ENCODE peak calls at places on chromosomes 6 and 20, in six cellular contexts. One of them, this sample, is unnamed.

GRCh38 chr20:60403105-60403741 is 445.0 kb downstream of the CDH26 start:
- DNase-seq in esophagus squamous epithelium: no peak
- DNase-seq in H9: no peak
- DNase-seq in right lobe of liver: no peak
- DNase-seq in epithelial cell of esophagus: no peak
- DNase-seq in hepatocyte: no peak
- DNase-seq in this sample: no peak

GRCh38 chr6:160101262-160102205 is 20.1 kb upstream of the SLC22A1 start:
- DNase-seq in epithelial cell of esophagus: no peak
- DNase-seq in esophagus squamous epithelium: no peak
- DNase-seq in right lobe of liver: peak; percentile 77
- DNase-seq in H9: no peak
- DNase-seq in hepatocyte: no peak
- DNase-seq in this sample: no peak

GRCh38 chr6:71510057-71510713 is 221.6 kb downstream of the OGFRL1 start:
- DNase-seq in esophagus squamous epithelium: no peak
- DNase-seq in hepatocyte: peak; percentile 63
- DNase-seq in epithelial cell of esophagus: peak; percentile 66
- DNase-seq in H9: peak; percentile 60
- DNase-seq in right lobe of liver: peak; percentile 59
- DNase-seq in this sample: peak; percentile 12

GRCh38 chr20:31594558-31595379 is 10.3 kb upstream of the ID1 start:
- DNase-seq in esophagus squamous epithelium: no peak
- DNase-seq in hepatocyte: peak; percentile 27
- DNase-seq in right lobe of liver: no peak
- DNase-seq in epithelial cell of esophagus: no peak
- DNase-seq in H9: peak; percentile 90
- DNase-seq in this sample: no peak

GRCh38 chr6:34573567-34574183 is 17.5 kb upstream of the SPDEF start:
- DNase-seq in right lobe of liver: no peak
- DNase-seq in H9: no peak
- DNase-seq in hepatocyte: no peak
- DNase-seq in epithelial cell of esophagus: no peak
- DNase-seq in esophagus squamous epithelium: no peak
- DNase-seq in this sample: peak; percentile 16

GRCh38 chr6:131212928-131213327 is 77.7 kb downstream of the AKAP7 start:
- DNase-seq in esophagus squamous epithelium: no peak
- DNase-seq in H9: no peak
- DNase-seq in epithelial cell of esophagus: no peak
- DNase-seq in right lobe of liver: no peak
- DNase-seq in hepatocyte: no peak
- DNase-seq in this sample: no peak

GRCh38 chr6:25675172-25675571 is 23.2 kb downstream of the SCGN start:
- DNase-seq in esophagus squamous epithelium: no peak
- DNase-seq in epithelial cell of esophagus: no peak
- DNase-seq in right lobe of liver: no peak
- DNase-seq in hepatocyte: no peak
- DNase-seq in H9: no peak
- DNase-seq in this sample: no peak

GRCh38 chr6:109878291-109878690 is 99.8 kb upstream of the GPR6 start:
- DNase-seq in esophagus squamous epithelium: no peak
- DNase-seq in right lobe of liver: no peak
- DNase-seq in epithelial cell of esophagus: peak; percentile 45
- DNase-seq in hepatocyte: no peak
- DNase-seq in H9: no peak
- DNase-seq in this sample: no peak

GRCh38 chr6:1993049-1993448 is 252.4 kb downstream of the GMDS start:
- DNase-seq in esophagus squamous epithelium: no peak
- DNase-seq in right lobe of liver: no peak
- DNase-seq in hepatocyte: no peak
- DNase-seq in epithelial cell of esophagus: peak; percentile 66
- DNase-seq in H9: no peak
- DNase-seq in this sample: no peak

GRCh38 chr6:162705736-162706135 is 21.8 kb downstream of the PRKN start:
- DNase-seq in right lobe of liver: no peak
- DNase-seq in H9: no peak
- DNase-seq in hepatocyte: no peak
- DNase-seq in esophagus squamous epithelium: no peak
- DNase-seq in epithelial cell of esophagus: no peak
- DNase-seq in this sample: no peak

GRCh38 chr20:43446361-43446879 is 11.3 kb upstream of the SRSF6 start:
- DNase-seq in H9: no peak
- DNase-seq in right lobe of liver: no peak
- DNase-seq in hepatocyte: no peak
- DNase-seq in epithelial cell of esophagus: peak; percentile 76
- DNase-seq in esophagus squamous epithelium: no peak
- DNase-seq in this sample: no peak

GRCh38 chr6:33621396-33622388 is 570 bp downstream of the ITPR3 start:
- DNase-seq in esophagus squamous epithelium: no peak
- DNase-seq in hepatocyte: peak; percentile 60
- DNase-seq in epithelial cell of esophagus: peak; percentile 62
- DNase-seq in H9: peak; percentile 58
- DNase-seq in right lobe of liver: no peak
- DNase-seq in this sample: peak; percentile 66

GRCh38 chr20:1734269-1734858 is 76.8 kb upstream of the SIRPG start:
- DNase-seq in esophagus squamous epithelium: no peak
- DNase-seq in epithelial cell of esophagus: peak; percentile 44
- DNase-seq in H9: no peak
- DNase-seq in right lobe of liver: no peak
- DNase-seq in hepatocyte: no peak
- DNase-seq in this sample: peak; percentile 64

GRCh38 chr20:6265204-6265904 is 142.5 kb upstream of the FERMT1 start:
- DNase-seq in epithelial cell of esophagus: peak; percentile 75
- DNase-seq in H9: no peak
- DNase-seq in hepatocyte: peak; percentile 74
- DNase-seq in right lobe of liver: no peak
- DNase-seq in esophagus squamous epithelium: no peak
- DNase-seq in this sample: peak; percentile 16

GRCh38 chr6:47697925-47698324 is 455 bp upstream of the ADGRF4 start:
- DNase-seq in epithelial cell of esophagus: no peak
- DNase-seq in esophagus squamous epithelium: no peak
- DNase-seq in right lobe of liver: no peak
- DNase-seq in H9: no peak
- DNase-seq in hepatocyte: no peak
- DNase-seq in this sample: no peak

GRCh38 chr20:57947421-57948176 is 237.8 kb upstream of the PMEPA1 start:
- DNase-seq in right lobe of liver: no peak
- DNase-seq in H9: no peak
- DNase-seq in epithelial cell of esophagus: no peak
- DNase-seq in hepatocyte: no peak
- DNase-seq in esophagus squamous epithelium: no peak
- DNase-seq in this sample: no peak

GRCh38 chr6:119517428-119517827 is 167.9 kb upstream of the MAN1A1 start:
- DNase-seq in right lobe of liver: no peak
- DNase-seq in H9: no peak
- DNase-seq in hepatocyte: no peak
- DNase-seq in epithelial cell of esophagus: no peak
- DNase-seq in esophagus squamous epithelium: no peak
- DNase-seq in this sample: no peak

GRCh38 chr6:138410972-138411667 is 7.1 kb downstream of the HEBP2 start:
- DNase-seq in esophagus squamous epithelium: no peak
- DNase-seq in epithelial cell of esophagus: peak; percentile 91
- DNase-seq in hepatocyte: no peak
- DNase-seq in right lobe of liver: no peak
- DNase-seq in H9: no peak
- DNase-seq in this sample: peak; percentile 44

GRCh38 chr6:155287762-155288161 is 23.9 kb downstream of the CLDN20 start:
- DNase-seq in esophagus squamous epithelium: no peak
- DNase-seq in H9: no peak
- DNase-seq in right lobe of liver: no peak
- DNase-seq in epithelial cell of esophagus: no peak
- DNase-seq in hepatocyte: no peak
- DNase-seq in this sample: no peak

GRCh38 chr6:21327326-21328140 is 266.0 kb upstream of the SOX4 start:
- DNase-seq in esophagus squamous epithelium: no peak
- DNase-seq in epithelial cell of esophagus: no peak
- DNase-seq in H9: peak; percentile 58
- DNase-seq in right lobe of liver: no peak
- DNase-seq in hepatocyte: no peak
- DNase-seq in this sample: no peak

GRCh38 chr6:23621026-23621425 is 505.0 kb upstream of the NRSN1 start:
- DNase-seq in H9: no peak
- DNase-seq in esophagus squamous epithelium: no peak
- DNase-seq in right lobe of liver: no peak
- DNase-seq in epithelial cell of esophagus: no peak
- DNase-seq in hepatocyte: no peak
- DNase-seq in this sample: no peak

GRCh38 chr6:72425003-72425681 is 196.7 kb upstream of the KCNQ5 start:
- DNase-seq in H9: no peak
- DNase-seq in epithelial cell of esophagus: peak; percentile 81
- DNase-seq in esophagus squamous epithelium: no peak
- DNase-seq in hepatocyte: no peak
- DNase-seq in right lobe of liver: no peak
- DNase-seq in this sample: no peak

GRCh38 chr6:28907394-28907793 is 16.4 kb downstream of the TRIM27 start:
- DNase-seq in H9: no peak
- DNase-seq in hepatocyte: no peak
- DNase-seq in esophagus squamous epithelium: no peak
- DNase-seq in epithelial cell of esophagus: peak; percentile 67
- DNase-seq in right lobe of liver: no peak
- DNase-seq in this sample: no peak

GRCh38 chr6:4776967-4777925 is 1.0 kb downstream of the CDYL start:
- DNase-seq in esophagus squamous epithelium: no peak
- DNase-seq in right lobe of liver: peak; percentile 52
- DNase-seq in hepatocyte: peak; percentile 36
- DNase-seq in epithelial cell of esophagus: peak; percentile 53
- DNase-seq in H9: no peak
- DNase-seq in this sample: peak; percentile 71

GRCh38 chr6:148422085-148422484 is 79.4 kb downstream of the SASH1 start:
- DNase-seq in hepatocyte: no peak
- DNase-seq in esophagus squamous epithelium: no peak
- DNase-seq in H9: no peak
- DNase-seq in epithelial cell of esophagus: no peak
- DNase-seq in right lobe of liver: no peak
- DNase-seq in this sample: no peak

DNA sequence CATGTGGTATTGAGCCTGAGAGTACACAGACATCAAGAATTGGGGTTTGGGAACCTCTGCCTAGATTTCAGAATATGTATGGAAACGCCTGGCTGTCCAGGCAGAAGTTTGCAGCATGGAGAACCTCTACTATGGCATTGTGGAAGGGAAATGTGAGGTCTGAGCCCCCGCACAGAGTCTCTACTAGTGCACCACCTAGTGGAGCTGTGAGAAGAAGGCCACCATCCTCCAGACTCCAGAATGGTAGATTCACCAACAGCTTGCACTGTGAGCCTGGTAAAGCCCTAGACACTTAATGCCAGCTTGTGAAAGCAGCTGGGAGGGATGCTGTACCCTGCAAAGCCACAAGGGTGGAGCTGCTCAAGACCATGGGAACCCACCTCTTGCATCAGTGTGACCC is 658.2 kb downstream of the HACE1 start:
- DNase-seq in epithelial cell of esophagus: no peak
- DNase-seq in H9: no peak
- DNase-seq in hepatocyte: no peak
- DNase-seq in right lobe of liver: no peak
- DNase-seq in esophagus squamous epithelium: no peak
- DNase-seq in this sample: no peak
- TF ChIP-seq CTCF in epithelial cell of esophagus: no peak
- TF ChIP-seq CTCF in H9: peak; percentile 14
- TF ChIP-seq CTCF in hepatocyte: no peak
- TF ChIP-seq CTCF in right lobe of liver: no peak
- TF ChIP-seq CTCF in esophagus squamous epithelium: no peak
- TF ChIP-seq CTCF in this sample: no peak

GRCh38 chr6:63573140-63573898 is 1.0 kb downstream of the LOC128125822 start:
- DNase-seq in hepatocyte: peak; percentile 83
- DNase-seq in right lobe of liver: peak; percentile 87
- DNase-seq in esophagus squamous epithelium: peak; percentile 54
- DNase-seq in epithelial cell of esophagus: peak; percentile 98
- DNase-seq in H9: peak; percentile 94
- DNase-seq in this sample: peak; percentile 70

GRCh38 chr6:63576147-63576772 is 4.0 kb downstream of the LOC128125822 start:
- DNase-seq in H9: no peak
- DNase-seq in hepatocyte: no peak
- DNase-seq in right lobe of liver: no peak
- DNase-seq in esophagus squamous epithelium: no peak
- DNase-seq in epithelial cell of esophagus: no peak
- DNase-seq in this sample: no peak

GRCh38 chr6:63573899-63574553 is 1.7 kb downstream of the LOC128125822 start:
- DNase-seq in right lobe of liver: peak; percentile 58
- DNase-seq in esophagus squamous epithelium: no peak
- DNase-seq in hepatocyte: peak; percentile 80
- DNase-seq in epithelial cell of esophagus: peak; percentile 74
- DNase-seq in H9: peak; percentile 42
- DNase-seq in this sample: no peak

GRCh38 chr6:63572733-63573139 is 456 bp downstream of the LOC128125822 start:
- DNase-seq in right lobe of liver: no peak
- DNase-seq in hepatocyte: peak; percentile 41
- DNase-seq in H9: no peak
- DNase-seq in esophagus squamous epithelium: no peak
- DNase-seq in epithelial cell of esophagus: no peak
- DNase-seq in this sample: peak; percentile 23

GRCh38 chr6:63574554-63574900 is 2.2 kb downstream of the LOC128125822 start:
- DNase-seq in right lobe of liver: no peak
- DNase-seq in epithelial cell of esophagus: no peak
- DNase-seq in esophagus squamous epithelium: no peak
- DNase-seq in hepatocyte: no peak
- DNase-seq in H9: no peak
- DNase-seq in this sample: no peak
- TF ChIP-seq CTCF in right lobe of liver: no peak
- TF ChIP-seq CTCF in epithelial cell of esophagus: no peak
- TF ChIP-seq CTCF in esophagus squamous epithelium: peak; percentile 7
- TF ChIP-seq CTCF in hepatocyte: no peak
- TF ChIP-seq CTCF in H9: peak; percentile 12
- TF ChIP-seq CTCF in this sample: no peak

DNA sequence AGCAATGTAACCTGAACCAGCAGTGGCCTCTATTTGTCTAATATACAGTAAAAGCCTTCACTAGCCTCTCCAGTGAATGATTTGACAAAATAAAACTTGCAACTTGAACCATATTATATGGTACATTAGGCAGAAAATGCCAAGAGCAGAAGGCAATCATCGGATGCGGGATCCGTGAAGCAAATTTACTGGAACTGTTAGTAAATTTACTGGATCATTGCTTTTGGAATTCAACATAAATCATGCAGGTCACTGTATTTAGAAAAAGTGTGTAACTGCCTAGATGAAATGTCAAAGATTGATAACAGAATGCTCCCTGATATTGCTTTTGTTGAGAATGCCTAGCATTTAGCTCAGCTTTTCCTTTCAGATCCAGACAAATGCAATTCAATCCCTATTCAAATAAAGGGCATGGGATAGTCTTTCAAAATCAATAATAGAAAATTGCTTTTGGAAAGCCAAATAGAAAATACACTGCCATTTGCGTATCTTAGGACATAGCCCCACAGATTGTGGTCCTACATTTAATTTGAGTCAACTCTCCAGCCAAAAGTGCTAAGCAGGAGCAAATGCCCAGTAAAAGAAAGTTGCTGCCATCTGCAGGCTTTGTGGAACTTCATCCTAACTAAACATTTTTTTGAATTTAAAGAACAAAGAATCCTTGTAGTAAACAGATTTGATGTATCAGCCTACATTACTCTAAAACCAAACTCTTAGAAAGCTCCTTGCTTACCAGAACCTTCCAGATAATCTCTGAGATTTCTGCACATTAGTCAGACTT is 109.5 kb upstream of the HSF2 start:
- DNase-seq in epithelial cell of esophagus: peak; percentile 14
- DNase-seq in H9: no peak
- DNase-seq in hepatocyte: peak; percentile 32
- DNase-seq in right lobe of liver: no peak
- DNase-seq in esophagus squamous epithelium: no peak
- DNase-seq in this sample: no peak
- TF ChIP-seq CTCF in epithelial cell of esophagus: peak; percentile 25
- TF ChIP-seq CTCF in H9: peak; percentile 65
- TF ChIP-seq CTCF in hepatocyte: peak; percentile 54
- TF ChIP-seq CTCF in right lobe of liver: no peak
- TF ChIP-seq CTCF in esophagus squamous epithelium: no peak
- TF ChIP-seq CTCF in this sample: no peak

GRCh38 chr6:142843344-142843743 is 101.6 kb downstream of the HIVEP2 start:
- DNase-seq in epithelial cell of esophagus: no peak
- DNase-seq in hepatocyte: no peak
- DNase-seq in right lobe of liver: no peak
- DNase-seq in esophagus squamous epithelium: no peak
- DNase-seq in H9: no peak
- DNase-seq in this sample: no peak
- TF ChIP-seq CTCF in epithelial cell of esophagus: no peak
- TF ChIP-seq CTCF in hepatocyte: no peak
- TF ChIP-seq CTCF in right lobe of liver: no peak
- TF ChIP-seq CTCF in esophagus squamous epithelium: no peak
- TF ChIP-seq CTCF in H9: no peak
- TF ChIP-seq CTCF in this sample: no peak